ENCODE peak calls at places on chromosome 22, in six cellular contexts. C is A549, X is upper lobe of left lung, U is GM12878, D is HepG2, P is K562. H is an unnamed sample. For H3K4me1, the result is how much of the 10 kb centered on the place peaks cover.

GRCh38 chr22:45757068-45757467 is 85.4 kb downstream of the ATXN10 start:
- ATAC-seq in C (peak), X (peak), U (no peak), D (no peak), P (no peak), H (peak)

GRCh38 chr22:21570398-21570797 is 2.9 kb downstream of the UBE2L3 start:
- ATAC-seq in C (no peak), X (no peak), U (no peak), D (no peak), P (no peak), H (no peak)

GRCh38 chr22:32473388-32473952 is 1.1 kb upstream of the FBXO7 start:
- ATAC-seq in C (peak), X (no peak), U (peak), D (peak), P (no peak), H (no peak)

GRCh38 chr22:33658775-33659174 is 261.5 kb downstream of the LARGE1 start:
- ATAC-seq in C (no peak), X (peak), U (no peak), D (no peak), P (no peak), H (peak)

GRCh38 chr22:25497269-25497668 is 67.2 kb upstream of the GRK3 start:
- ATAC-seq in C (no peak), X (no peak), U (no peak), D (no peak), P (no peak), H (no peak)

GRCh38 chr22:46263208-46263575 is at the start of gene PKDREJ:
- ATAC-seq in C (no peak), X (no peak), U (no peak), D (no peak), P (no peak), H (no peak)

GRCh38 chr22:21642584-21643448 is 714 bp downstream of the SDF2L1 start:
- ATAC-seq in C (peak), X (no peak), U (peak), D (peak), P (peak), H (no peak)

GRCh38 chr22:24155597-24156145 is 25.6 kb upstream of the SUSD2 start:
- ATAC-seq in C (peak), X (peak), U (peak), D (peak), P (no peak), H (peak)

GRCh38 chr22:19429950-19430889 is 1.3 kb downstream of the HIRA start:
- ATAC-seq in C (no peak), X (no peak), U (peak), D (peak), P (peak), H (no peak)

GRCh38 chr22:19510919-19511341 is 13.3 kb downstream of the CLDN5 start:
- ATAC-seq in C (no peak), X (no peak), U (no peak), D (no peak), P (no peak), H (no peak)

GRCh38 chr22:48644108-48644507 is 1183.6 kb downstream of the BRD1 start:
- ATAC-seq in C (peak), X (no peak), U (no peak), D (peak), P (no peak), H (no peak)

GRCh38 chr22:25404556-25404922 is 159.9 kb upstream of the GRK3 start:
- ATAC-seq in C (no peak), X (no peak), U (peak), D (no peak), P (peak), H (no peak)

GRCh38 chr22:50571264-50572175 is 6.7 kb downstream of the CPT1B start:
- ATAC-seq in C (no peak), X (no peak), U (no peak), D (no peak), P (no peak), H (no peak)

GRCh38 chr22:37716708-37717107 is 19.9 kb downstream of the TRIOBP start:
- ATAC-seq in C (no peak), X (no peak), U (no peak), D (no peak), P (no peak), H (no peak)

GRCh38 chr22:20825624-20826023 is 33.0 kb downstream of the PI4KA start:
- ATAC-seq in C (no peak), X (no peak), U (no peak), D (no peak), P (no peak), H (no peak)

GRCh38 chr22:50488886-50489285 is 2.2 kb downstream of the MIOX start:
- ATAC-seq in C (no peak), X (no peak), U (no peak), D (no peak), P (no peak), H (no peak)

GRCh38 chr22:21651521-21652009 is 9.5 kb downstream of the SDF2L1 start:
- ATAC-seq in C (peak), X (no peak), U (peak), D (peak), P (peak), H (peak)

GRCh38 chr22:37911697-37912096 is 5.6 kb downstream of the MICALL1 start:
- ATAC-seq in C (peak), X (no peak), U (peak), D (no peak), P (peak), H (no peak)

GRCh38 chr22:19285831-19286230 is 5.7 kb downstream of the CLTCL1 start:
- ATAC-seq in C (no peak), X (no peak), U (no peak), D (no peak), P (no peak), H (no peak)

GRCh38 chr22:43826142-43827093 is 14.3 kb upstream of the EFCAB6 start:
- ATAC-seq in C (peak), X (no peak), U (peak), D (no peak), P (no peak), H (no peak)

GRCh38 chr22:24432059-24432853 is 4.9 kb downstream of the ADORA2A start:
- ATAC-seq in C (no peak), X (no peak), U (no peak), D (no peak), P (peak), H (peak)

GRCh38 chr22:22958621-22959020 is 71.0 kb downstream of the IGLL5 start:
- ATAC-seq in C (no peak), X (no peak), U (no peak), D (no peak), P (no peak), H (no peak)

GRCh38 chr22:19523240-19524169 is 705 bp downstream of the CLDN5 start:
- ATAC-seq in C (no peak), X (no peak), U (peak), D (no peak), P (no peak), H (no peak)

GRCh38 chr22:22208657-22209056 is 35.9 kb upstream of the VPREB1 start:
- ATAC-seq in C (no peak), X (no peak), U (no peak), D (no peak), P (no peak), H (no peak)

GRCh38 chr22:27667121-27667843 is 134.3 kb downstream of the MN1 start:
- ATAC-seq in C (no peak), X (no peak), U (no peak), D (no peak), P (no peak), H (no peak)

GRCh38 chr22:50656122-50657070 is 16.2 kb upstream of the SHANK3 start:
- ATAC-seq in C (peak), X (peak), U (no peak), D (peak), P (no peak), H (peak)

GRCh38 chr22:45329536-45329936 is 19.8 kb downstream of the FAM118A start:
- ATAC-seq in C (no peak), X (peak), U (no peak), D (no peak), P (no peak), H (peak)

GRCh38 chr22:25221790-25222189 is 2.4 kb downstream of the CRYBB2 start:
- ATAC-seq in C (no peak), X (no peak), U (no peak), D (no peak), P (no peak), H (no peak)

DNA sequence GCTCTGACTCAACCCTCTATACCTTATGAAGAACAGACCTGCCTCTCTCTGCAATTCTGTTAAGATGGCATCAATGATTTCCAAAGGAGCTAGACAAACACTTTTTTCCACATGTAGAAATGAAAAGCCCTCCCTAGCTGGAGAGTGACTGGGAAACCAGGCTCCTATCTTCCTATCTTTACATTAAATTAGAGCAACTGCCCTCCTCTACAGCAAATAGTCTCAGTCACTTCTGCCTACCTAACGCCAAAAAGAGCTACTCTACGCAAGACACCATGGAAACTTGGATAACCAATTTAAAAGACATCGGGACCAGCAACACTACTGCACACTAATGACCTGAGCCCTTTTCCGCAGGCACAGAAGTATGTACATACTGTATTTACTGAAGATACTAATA is 84.8 kb downstream of the MICAL3 start:
- ATAC-seq in C (no peak), X (no peak), U (no peak), D (no peak), P (no peak), H (no peak)
- H3K4me1 ChIP-seq in C (under half), X (under half), U (under half), D (under half), P (under half), H (under half)

GRCh38 chr22:36332623-36333331 is 55.0 kb downstream of the MYH9 start:
- ATAC-seq in C (peak), X (no peak), U (peak), D (no peak), P (no peak), H (no peak)
- TF ChIP-seq EP300 in C (no peak), X (no peak), U (no peak), D (no peak), P (no peak), H (no peak)

GRCh38 chr22:40324468-40325305 is 21.6 kb upstream of the ADSL start:
- ATAC-seq in C (no peak), X (no peak), U (peak), D (no peak), P (no peak), H (no peak)
- H3K27ac ChIP-seq in C (no peak), X (no peak), U (no peak), D (no peak), P (no peak), H (peak)

GRCh38 chr22:47371263-47372090 is 609.0 kb downstream of the TBC1D22A start:
- ATAC-seq in C (no peak), X (no peak), U (no peak), D (no peak), P (no peak), H (no peak)
- H3K4me1 ChIP-seq in C (under half), X (under half), U (under half), D (under half), P (under half), H (under half)

GRCh38 chr22:30287626-30288413 is 1.5 kb downstream of the CASTOR1 start:
- ATAC-seq in C (peak), X (peak), U (peak), D (peak), P (peak), H (peak)
- TF ChIP-seq EP300 in C (no peak), X (no peak), U (no peak), D (no peak), P (no peak), H (no peak)

GRCh38 chr22:42353883-42354727 is 78.1 kb downstream of the NFAM1 start:
- ATAC-seq in C (no peak), X (no peak), U (no peak), D (no peak), P (no peak), H (no peak)

GRCh38 chr22:42357634-42358296 is 74.4 kb downstream of the NFAM1 start:
- ATAC-seq in C (peak), X (peak), U (peak), D (peak), P (peak), H (peak)

GRCh38 chr22:42358643-42359558 is 73.3 kb downstream of the NFAM1 start:
- ATAC-seq in C (no peak), X (no peak), U (no peak), D (no peak), P (no peak), H (no peak)

GRCh38 chr22:42357221-42357620 is 75.0 kb downstream of the NFAM1 start:
- ATAC-seq in C (peak), X (no peak), U (peak), D (no peak), P (no peak), H (no peak)

GRCh38 chr22:42356547-42356946 is 75.7 kb downstream of the NFAM1 start:
- ATAC-seq in C (no peak), X (no peak), U (peak), D (no peak), P (no peak), H (no peak)
- H3K27ac ChIP-seq in C (no peak), X (no peak), U (no peak), D (no peak), P (no peak), H (no peak)

DNA sequence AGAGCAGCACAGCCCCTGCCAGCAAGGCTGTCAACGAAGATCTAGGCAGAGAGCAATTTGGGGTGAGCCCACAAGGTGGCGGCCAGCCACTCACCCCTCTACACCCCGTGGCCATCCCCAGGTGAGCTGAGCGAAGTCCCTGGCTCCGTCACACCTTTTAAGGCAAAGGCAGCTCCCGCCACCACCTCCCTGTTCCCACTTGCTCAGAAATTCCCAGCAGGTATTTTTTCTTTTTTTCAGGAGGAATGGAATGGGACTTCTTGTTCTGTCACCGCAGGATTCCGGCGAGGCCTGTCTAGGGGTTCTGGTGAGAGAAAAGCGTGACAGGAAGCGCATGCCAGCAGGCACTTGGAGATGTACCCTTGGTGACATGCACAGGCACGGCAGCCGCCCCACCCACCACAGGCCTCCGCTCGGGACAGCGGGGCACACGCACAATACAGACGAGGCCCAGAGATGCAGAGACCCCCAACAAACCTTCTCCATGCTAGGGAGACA is 10.0 kb downstream of the RPL3 start:
- ATAC-seq in C (peak), X (no peak), U (no peak), D (peak), P (no peak), H (no peak)
- H3K4me1 ChIP-seq in C (half or more), X (under half), U (under half), D (half or more), P (under half), H (under half)

DNA sequence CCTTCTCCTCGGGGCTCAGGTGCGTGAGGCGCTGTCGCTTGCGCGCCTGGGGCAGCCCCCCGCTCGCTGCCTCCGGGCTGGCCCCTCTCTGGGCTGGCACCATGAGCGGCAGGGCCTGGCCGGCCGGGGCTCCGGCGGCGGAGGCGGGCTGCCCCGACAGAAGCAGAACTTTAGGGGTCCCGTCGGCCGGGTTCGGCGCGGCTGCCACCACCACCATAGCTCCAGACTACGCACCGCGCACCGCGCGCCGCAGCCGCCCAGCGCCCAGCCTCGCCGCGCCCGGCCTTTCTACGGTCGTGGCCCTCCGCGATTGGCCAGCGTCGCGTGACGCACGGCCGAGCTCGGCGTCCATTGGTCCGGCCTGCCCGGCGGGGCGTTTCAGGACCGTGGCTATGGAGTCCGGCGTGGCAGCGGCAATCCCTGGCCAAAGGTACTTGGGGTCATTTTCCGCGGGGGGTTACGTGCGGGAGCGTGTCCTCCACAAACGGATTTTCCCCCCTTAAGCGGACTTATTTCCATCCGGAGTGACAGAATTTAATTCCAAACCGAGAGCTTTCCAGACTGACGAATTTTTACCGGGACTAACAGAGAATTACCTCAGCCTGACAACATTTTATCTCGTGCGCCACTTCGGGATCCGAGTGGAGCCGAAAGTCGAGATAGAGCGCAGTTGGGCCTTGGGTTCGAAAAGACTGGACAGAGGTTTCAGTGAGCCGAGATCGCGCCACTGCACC is at the start of gene XBP1:
- ATAC-seq in C (peak), X (peak), U (peak), D (peak), P (peak), H (peak)
- TF ChIP-seq EP300 in C (no peak), X (no peak), U (no peak), D (no peak), P (no peak), H (peak)